ENCODE peak calls at places on chromosomes 16 and 17, in seven cellular contexts. Z is Calu3, H is fibroblast of lung, F is astrocyte of the spinal cord, D is right lobe of liver, S is heart right ventricle, U is lower lobe of right lung. X is an unnamed sample.

GRCh38 chr16:28623172-28623711 is 13.4 kb upstream of the SULT1A1 start:
- DNase-seq in D (peak), U (peak), H (no peak), F (peak), Z (peak), S (no peak), X (no peak)

GRCh38 chr16:65178151-65178550 is 56.3 kb upstream of the CDH11 start:
- DNase-seq in D (no peak), U (no peak), F (peak), Z (no peak), H (peak), S (no peak), X (no peak)

GRCh38 chr17:76683011-76683755 is 27.6 kb downstream of the MXRA7 start:
- DNase-seq in H (no peak), U (no peak), S (no peak), F (no peak), Z (no peak), D (no peak), X (no peak)

GRCh38 chr17:47744168-47745036 is 11.4 kb downstream of the TBX21 start:
- DNase-seq in Z (no peak), F (no peak), D (no peak), U (no peak), H (no peak), S (no peak), X (no peak)

GRCh38 chr16:58519707-58520106 is 4.4 kb downstream of the SETD6 start:
- DNase-seq in H (no peak), Z (no peak), F (no peak), S (no peak), U (no peak), D (no peak), X (no peak)

GRCh38 chr17:19305261-19305660 is 57.3 kb downstream of the B9D1 start:
- DNase-seq in F (no peak), H (no peak), Z (no peak), U (no peak), S (no peak), D (no peak), X (no peak)

GRCh38 chr16:78324649-78325274 is 225.3 kb downstream of the WWOX start:
- DNase-seq in S (no peak), U (no peak), D (no peak), H (peak), Z (no peak), F (no peak), X (no peak)

GRCh38 chr17:27605409-27605808 is 25.6 kb upstream of the LGALS9 start:
- DNase-seq in F (no peak), D (no peak), H (no peak), Z (no peak), S (no peak), U (no peak), X (no peak)

GRCh38 chr16:49093939-49094338 is 187.7 kb downstream of the CBLN1 start:
- DNase-seq in F (no peak), S (no peak), D (no peak), Z (no peak), U (no peak), H (no peak), X (no peak)

GRCh38 chr17:28735242-28735722 is 6.7 kb downstream of the NEK8 start:
- DNase-seq in H (no peak), U (peak), D (no peak), S (no peak), F (no peak), Z (peak), X (no peak)
- TF ChIP-seq CTCF in H (no peak), U (no peak), D (no peak), S (no peak), F (no peak), Z (no peak), X (no peak)

DNA sequence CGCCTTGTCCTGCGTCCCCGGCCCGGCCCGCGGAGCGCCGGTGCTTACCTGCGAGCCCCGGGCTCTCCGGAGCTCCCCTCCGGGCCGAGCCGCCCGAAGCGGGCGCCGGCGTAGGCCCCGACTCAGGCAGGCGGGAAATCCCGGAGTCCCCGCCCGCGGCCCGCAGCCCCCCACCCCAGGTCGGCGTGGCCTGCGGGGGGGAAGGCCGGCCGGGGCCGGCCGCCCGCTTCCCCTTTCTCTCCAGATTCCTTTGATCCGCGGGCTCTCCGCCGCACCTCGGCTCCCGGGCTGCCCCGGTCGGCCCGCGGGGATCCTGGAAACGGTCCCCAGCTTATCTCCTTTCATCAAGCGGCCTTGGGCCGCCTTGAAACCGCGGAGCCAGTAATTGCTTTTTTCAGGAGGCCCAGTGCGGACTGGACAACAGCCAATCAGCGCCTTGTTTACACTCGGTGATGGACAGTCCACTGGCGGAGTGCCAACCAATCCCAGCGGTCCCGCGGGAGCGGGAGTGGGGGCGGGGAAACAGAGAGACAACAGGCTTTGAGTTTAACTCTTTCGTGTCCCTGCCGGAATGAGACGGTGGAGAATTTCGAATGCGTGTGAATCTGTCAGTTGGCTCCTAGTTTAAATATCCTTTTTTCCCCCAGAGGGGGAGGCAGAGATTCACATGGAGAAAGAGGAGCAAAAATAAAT is 1.4 kb upstream of the BAHCC1 start:
- DNase-seq in H (peak), U (peak), S (peak), F (peak), Z (peak), D (peak), X (peak)
- TF ChIP-seq CTCF in H (peak), U (no peak), S (peak), F (peak), Z (no peak), D (peak), X (no peak)

DNA sequence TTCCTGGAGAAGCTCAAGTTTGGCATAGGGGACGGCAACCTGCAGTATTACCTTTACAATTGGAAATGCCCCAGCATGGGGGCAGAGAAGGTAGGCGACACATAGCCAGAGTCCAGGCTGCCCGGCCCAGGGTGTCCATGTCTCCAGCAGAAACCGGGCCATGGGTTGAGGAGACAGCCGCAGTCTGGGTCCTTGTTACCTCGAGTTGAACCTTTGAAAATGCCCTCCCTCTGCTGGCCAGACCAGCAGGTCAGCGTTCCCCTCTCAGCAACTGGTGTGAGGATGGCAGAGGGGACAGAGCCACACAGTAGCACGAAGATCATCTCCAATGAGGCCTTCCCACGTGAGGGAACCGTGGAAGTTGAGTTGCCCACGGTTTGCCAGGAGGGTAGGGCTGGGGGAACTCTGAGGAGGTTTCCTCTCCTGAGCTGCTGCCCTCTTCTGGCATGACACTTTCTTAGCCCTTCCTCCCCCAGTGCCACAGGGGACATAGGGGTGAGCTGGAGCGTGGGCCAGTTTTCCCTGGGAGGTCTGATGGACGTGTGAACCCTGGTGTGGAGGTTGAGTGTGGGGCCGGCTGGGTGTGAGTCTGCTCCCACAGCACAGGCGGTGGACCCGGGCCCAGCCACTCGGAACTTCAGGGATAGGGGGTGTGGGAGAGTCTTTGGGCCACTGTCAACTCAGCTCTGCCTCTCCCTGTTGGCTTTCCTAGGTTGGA is 27.2 kb downstream of the PLCD3 start:
- DNase-seq in H (no peak), S (no peak), U (no peak), F (no peak), D (no peak), Z (no peak), X (no peak)
- TF ChIP-seq CTCF in H (no peak), S (no peak), U (no peak), F (no peak), D (no peak), Z (no peak), X (no peak)

GRCh38 chr17:75263051-75263450 is 1.4 kb downstream of the MRPS7 start:
- DNase-seq in D (no peak), F (no peak), S (no peak), U (no peak), Z (no peak), H (no peak), X (no peak)
- TF ChIP-seq CTCF in D (no peak), F (no peak), S (no peak), U (no peak), Z (no peak), H (no peak), X (no peak)

DNA sequence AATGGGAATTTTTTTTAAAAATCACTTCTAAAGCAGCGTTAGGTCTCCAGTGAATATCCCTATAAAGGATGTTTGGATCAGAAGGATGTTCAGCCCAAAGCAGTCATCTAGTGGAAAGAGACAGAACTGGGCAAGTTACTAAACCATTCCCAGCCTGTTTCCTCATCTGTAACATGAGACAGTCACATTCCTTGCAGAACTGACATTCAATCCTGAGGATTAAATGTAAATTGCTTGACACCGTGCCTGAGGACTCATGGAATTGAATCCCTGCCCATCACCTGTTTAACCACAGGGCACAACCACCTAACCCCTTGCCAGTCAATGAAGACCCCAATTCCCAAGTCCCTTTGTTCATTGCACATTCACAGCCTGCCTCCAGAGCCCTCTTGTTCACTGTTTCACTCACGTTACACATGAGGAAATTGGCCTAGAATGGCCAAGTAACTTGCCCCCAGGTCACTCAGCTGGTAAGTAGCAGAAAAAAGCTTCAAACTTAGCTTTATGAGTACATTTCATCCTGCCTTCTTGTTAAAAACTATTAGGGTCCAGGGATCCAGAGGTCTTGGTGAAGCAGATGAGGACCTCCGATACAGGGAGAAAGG is 1.4 kb downstream of the CMTM2 start:
- DNase-seq in S (no peak), H (peak), U (no peak), Z (no peak), D (no peak), F (peak), X (no peak)
- TF ChIP-seq CTCF in S (no peak), H (peak), U (no peak), Z (no peak), D (no peak), F (peak), X (no peak)

DNA sequence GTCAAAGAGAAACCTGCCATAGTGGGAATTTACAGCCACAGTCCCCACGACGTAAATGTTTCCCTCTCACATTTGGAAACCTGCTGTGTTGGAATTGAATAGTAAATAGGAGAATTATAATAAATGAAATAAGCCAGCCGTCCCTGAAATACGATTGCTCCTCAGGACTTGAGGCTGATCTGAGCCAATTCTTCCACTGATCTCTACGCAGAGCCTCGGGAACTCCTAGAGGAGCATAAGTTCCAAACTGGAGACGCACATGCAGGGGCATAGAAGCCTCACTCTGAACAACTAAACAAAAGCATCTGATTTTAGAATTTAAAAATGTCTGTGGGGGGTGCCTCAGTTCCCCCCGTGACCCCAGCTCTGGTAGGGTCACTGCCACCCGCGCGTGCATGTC is 10.2 kb upstream of the TEX19 start:
- DNase-seq in D (no peak), U (no peak), S (no peak), F (no peak), Z (no peak), H (no peak), X (no peak)
- TF ChIP-seq CTCF in D (no peak), U (no peak), S (no peak), F (no peak), Z (no peak), H (no peak), X (no peak)

GRCh38 chr17:72244942-72245341 is 124.1 kb downstream of the SOX9 start:
- DNase-seq in U (no peak), F (peak), S (no peak), H (peak), Z (no peak), D (no peak), X (no peak)
- TF ChIP-seq CTCF in U (no peak), F (no peak), S (no peak), H (no peak), Z (no peak), D (no peak), X (no peak)

DNA sequence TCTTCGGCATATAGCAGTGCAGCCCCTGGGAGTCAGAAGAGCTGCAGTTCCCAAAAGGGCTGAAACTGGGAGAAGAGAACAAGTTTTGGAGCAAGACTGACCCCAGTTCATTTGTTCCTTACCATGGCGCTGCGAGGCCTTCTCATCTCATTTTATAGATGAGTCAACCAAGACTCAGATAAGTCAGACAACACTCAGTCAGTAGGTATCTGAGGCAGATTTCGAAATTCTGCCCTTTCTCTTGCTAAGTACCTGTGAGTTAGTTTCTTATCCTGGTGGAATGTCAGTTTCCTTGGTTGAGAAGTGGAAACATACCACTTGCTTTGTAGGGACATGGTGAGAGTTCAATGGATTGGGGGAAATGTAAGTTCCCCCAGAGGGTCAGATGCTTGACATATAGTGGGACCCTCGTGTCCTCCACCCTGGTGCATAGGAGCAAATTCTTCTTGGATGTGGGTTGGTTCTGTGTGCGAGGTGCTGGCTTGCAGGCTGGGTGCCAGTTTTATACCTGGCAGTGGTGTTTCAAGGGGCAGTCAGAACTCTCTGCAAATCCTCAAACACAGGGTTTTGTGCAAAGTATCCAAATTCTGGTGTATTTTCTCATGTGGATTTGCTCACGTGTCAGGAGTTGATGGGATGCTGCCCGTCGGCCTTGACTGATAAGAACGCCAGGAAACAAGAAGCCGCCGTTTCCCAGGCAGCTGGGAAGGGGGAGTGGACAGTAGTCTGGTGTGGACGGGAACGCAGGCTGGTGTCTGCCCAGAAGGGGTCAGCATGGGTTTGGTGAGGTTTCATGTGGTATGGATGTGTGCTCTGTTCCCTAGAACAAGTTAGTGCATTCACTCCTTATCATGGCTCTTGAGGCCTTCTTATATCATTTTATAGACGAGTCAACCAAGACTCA is 61.1 kb upstream of the CIBAR2 start:
- DNase-seq in U (peak), S (no peak), F (peak), Z (no peak), H (peak), D (no peak), X (no peak)
- TF ChIP-seq CTCF in U (no peak), S (peak), F (peak), Z (no peak), H (peak), D (no peak), X (no peak)

GRCh38 chr17:49565948-49566491 is 9.7 kb upstream of the NXPH3 start:
- DNase-seq in D (no peak), Z (peak), S (peak), U (peak), F (peak), H (peak), X (peak)
- TF ChIP-seq CTCF in D (no peak), Z (no peak), S (no peak), U (no peak), F (no peak), H (no peak), X (no peak)

X was measured in omental fat pad.